ENCODE peak calls at places on chromosomes 6 and 20, in five cellular contexts. T, R, L, I and B are unnamed samples.

GRCh38 chr20:38685853-38686473 is 38.3 kb upstream of the SLC32A1 start:
- ATAC-seq in T (no peak), R (peak; percentile 51), L (peak; percentile 58), I (no peak), B (no peak)

GRCh38 chr6:16544521-16544920 is 216.7 kb downstream of the ATXN1 start:
- ATAC-seq in T (no peak), R (no peak), L (no peak), I (no peak), B (no peak)

GRCh38 chr6:109002100-109002697 is 92.4 kb downstream of the SESN1 start:
- ATAC-seq in T (no peak), R (peak; percentile 68), L (peak; percentile 20), I (no peak), B (peak; percentile 94)

GRCh38 chr6:139940741-139941712 is 566.6 kb upstream of the CITED2 start:
- ATAC-seq in T (no peak), R (peak; percentile 73), L (no peak), I (no peak), B (no peak)

GRCh38 chr6:38688579-38689087 is 14.3 kb downstream of the GLO1 start:
- ATAC-seq in T (no peak), R (peak; percentile 35), L (no peak), I (no peak), B (no peak)

GRCh38 chr20:17987988-17988387 is 19.2 kb downstream of the MGME1 start:
- ATAC-seq in T (peak; percentile 86), R (no peak), L (no peak), I (no peak), B (no peak)

GRCh38 chr6:152314483-152314832 is 322.7 kb downstream of the SYNE1 start:
- ATAC-seq in T (no peak), R (no peak), L (no peak), I (no peak), B (no peak)

GRCh38 chr20:4776079-4776630 is 54.4 kb downstream of the PRND start:
- ATAC-seq in T (no peak), R (no peak), L (no peak), I (no peak), B (no peak)

GRCh38 chr20:62792940-62793756 is 3.1 kb upstream of the MRGBP start:
- ATAC-seq in T (no peak), R (no peak), L (no peak), I (no peak), B (no peak)

GRCh38 chr6:149233056-149233715 is 84.3 kb upstream of the TAB2 start:
- ATAC-seq in T (peak; percentile 48), R (no peak), L (peak; percentile 85), I (peak; percentile 84), B (no peak)

GRCh38 chr6:41693866-41694265 is 41.5 kb downstream of the TFEB start:
- ATAC-seq in T (no peak), R (no peak), L (no peak), I (no peak), B (no peak)

GRCh38 chr6:112149236-112149635 is 61.8 kb downstream of the FAM229B start:
- ATAC-seq in T (no peak), R (no peak), L (no peak), I (no peak), B (no peak)

GRCh38 chr6:126020305-126021050 is 34.1 kb downstream of the TRMT11 start:
- ATAC-seq in T (no peak), R (no peak), L (no peak), I (no peak), B (no peak)

GRCh38 chr20:5592165-5592564 is 158.0 kb upstream of the SHLD1 start:
- ATAC-seq in T (no peak), R (no peak), L (no peak), I (no peak), B (no peak)

GRCh38 chr6:126307859-126308258 is 32.1 kb upstream of the CENPW start:
- ATAC-seq in T (no peak), R (no peak), L (peak; percentile 89), I (no peak), B (no peak)

GRCh38 chr6:150290429-150290828 is 78.4 kb upstream of the IYD start:
- ATAC-seq in T (no peak), R (no peak), L (peak; percentile 86), I (no peak), B (no peak)

GRCh38 chr6:108175176-108175591 is 9.4 kb downstream of the NR2E1 start:
- ATAC-seq in T (no peak), R (no peak), L (no peak), I (no peak), B (no peak)

GRCh38 chr20:46057856-46058655 is 29.0 kb downstream of the SLC12A5 start:
- ATAC-seq in T (peak; percentile 56), R (peak; percentile 50), L (peak; percentile 68), I (no peak), B (peak; percentile 29)

GRCh38 chr6:166675736-166676135 is 48.7 kb upstream of the RPS6KA2 start:
- ATAC-seq in T (no peak), R (no peak), L (no peak), I (no peak), B (no peak)

GRCh38 chr6:14108571-14109410 is 8.8 kb upstream of the CD83 start:
- ATAC-seq in T (peak; percentile 82), R (peak; percentile 98), L (no peak), I (no peak), B (peak; percentile 50)

GRCh38 chr20:9981834-9982233 is 53.0 kb upstream of the ANKEF1 start:
- ATAC-seq in T (no peak), R (no peak), L (no peak), I (no peak), B (no peak)

GRCh38 chr6:6319947-6320811 is at the start of gene F13A1:
- ATAC-seq in T (no peak), R (peak; percentile 42), L (peak; percentile 30), I (no peak), B (peak; percentile 40)

GRCh38 chr20:1345030-1345755 is 16.3 kb upstream of the SDCBP2 start:
- ATAC-seq in T (no peak), R (no peak), L (no peak), I (no peak), B (no peak)

GRCh38 chr20:18137412-18138265 is at the start of the genes KAT14 and PET117:
- ATAC-seq in T (peak; percentile 95), R (peak; percentile 99), L (peak; percentile 91), I (peak; percentile 90), B (peak; percentile 97)

GRCh38 chr6:90170601-90171000 is 126.0 kb downstream of the BACH2 start:
- ATAC-seq in T (no peak), R (no peak), L (no peak), I (no peak), B (no peak)

GRCh38 chr20:47655635-47656034 is 129.6 kb downstream of the SULF2 start:
- ATAC-seq in T (no peak), R (no peak), L (no peak), I (no peak), B (no peak)

GRCh38 chr6:167337231-167337630 is 12.3 kb downstream of the TTLL2 start:
- ATAC-seq in T (no peak), R (no peak), L (no peak), I (no peak), B (no peak)

GRCh38 chr20:37542281-37542680 is 14.6 kb upstream of the BLCAP start:
- ATAC-seq in T (no peak), R (no peak), L (no peak), I (no peak), B (no peak)

GRCh38 chr20:31392836-31393235 is 2.4 kb upstream of the DEFB119 start:
- ATAC-seq in T (no peak), R (no peak), L (no peak), I (no peak), B (no peak)

GRCh38 chr6:111642463-111643158 is 36.9 kb upstream of the TRAF3IP2 start:
- ATAC-seq in T (peak; percentile 47), R (peak; percentile 98), L (peak; percentile 71), I (peak; percentile 97), B (peak; percentile 76)

GRCh38 chr6:17865243-17865642 is 122.2 kb downstream of the KIF13A start:
- ATAC-seq in T (no peak), R (no peak), L (peak; percentile 76), I (peak; percentile 77), B (no peak)

GRCh38 chr6:43876602-43877001 is 106.6 kb downstream of the VEGFA start:
- ATAC-seq in T (no peak), R (no peak), L (no peak), I (no peak), B (no peak)

GRCh38 chr6:46451343-46451742 is 39.9 kb downstream of the RCAN2 start:
- ATAC-seq in T (no peak), R (no peak), L (no peak), I (no peak), B (no peak)

GRCh38 chr6:62280099-62280498 is 5.9 kb downstream of the KHDRBS2 start:
- ATAC-seq in T (no peak), R (no peak), L (no peak), I (no peak), B (no peak)

GRCh38 chr6:15588966-15589634 is 73.7 kb downstream of the DTNBP1 start:
- ATAC-seq in T (no peak), R (no peak), L (peak; percentile 77), I (no peak), B (no peak)

GRCh38 chr6:168377481-168377850 is 57.9 kb upstream of the DACT2 start:
- ATAC-seq in T (no peak), R (peak; percentile 36), L (peak; percentile 23), I (no peak), B (peak; percentile 69)

GRCh38 chr6:24699521-24700359 is 19.2 kb downstream of the C6orf62 start:
- ATAC-seq in T (no peak), R (no peak), L (no peak), I (no peak), B (no peak)

GRCh38 chr6:27672113-27672799 is 199.4 kb upstream of the ZNF184 start:
- ATAC-seq in T (no peak), R (no peak), L (peak; percentile 56), I (peak; percentile 76), B (no peak)

GRCh38 chr6:13105139-13105538 is 223.2 kb downstream of the TBC1D7 start:
- ATAC-seq in T (no peak), R (no peak), L (no peak), I (no peak), B (no peak)

GRCh38 chr6:96886519-96886918 is 11.2 kb downstream of the NDUFAF4 start:
- ATAC-seq in T (no peak), R (no peak), L (no peak), I (no peak), B (no peak)